ENCODE peak calls at places on chromosomes 3 and 15, in five cellular contexts. N, Q, W, F and U are unnamed samples.

GRCh38 chr3:183265713-183266417 is 12.8 kb downstream of the B3GNT5 start:
- DNase-seq in N (peak), Q (no peak), W (no peak), F (peak), U (no peak)

GRCh38 chr15:75056036-75056435 is 32.6 kb downstream of the PPCDC start:
- DNase-seq in N (no peak), Q (no peak), W (no peak), F (no peak), U (no peak)

GRCh38 chr15:75943713-75944215 is 40.1 kb downstream of the FBXO22 start:
- DNase-seq in N (peak), Q (no peak), W (no peak), F (no peak), U (no peak)

GRCh38 chr15:83206971-83207621 is 527 bp downstream of the HDGFL3 start:
- DNase-seq in N (no peak), Q (peak), W (peak), F (peak), U (no peak)

GRCh38 chr3:190586631-190587000 is 72.7 kb downstream of the IL1RAP start:
- DNase-seq in N (peak), Q (no peak), W (no peak), F (peak), U (no peak)

GRCh38 chr3:49013738-49014660 is 4.4 kb downstream of the DALRD3 start:
- DNase-seq in N (no peak), Q (peak), W (no peak), F (peak), U (no peak)

GRCh38 chr3:188673509-188674239 is 498.1 kb upstream of the TPRG1 start:
- DNase-seq in N (peak), Q (no peak), W (no peak), F (peak), U (no peak)

GRCh38 chr15:94125131-94125530 is 106.2 kb upstream of the MCTP2 start:
- DNase-seq in N (peak), Q (no peak), W (no peak), F (no peak), U (no peak)

GRCh38 chr3:188198001-188198400 is 44.0 kb downstream of the LPP start:
- DNase-seq in N (no peak), Q (no peak), W (no peak), F (no peak), U (no peak)

GRCh38 chr3:37849146-37849545 is 12.5 kb upstream of the CTDSPL start:
- DNase-seq in N (no peak), Q (no peak), W (no peak), F (no peak), U (no peak)

GRCh38 chr15:68982976-68983550 is 31.4 kb upstream of the NOX5 start:
- DNase-seq in N (no peak), Q (no peak), W (no peak), F (no peak), U (no peak)

GRCh38 chr3:193857996-193858395 is 265.0 kb downstream of the OPA1 start:
- DNase-seq in N (peak), Q (no peak), W (no peak), F (peak), U (no peak)

GRCh38 chr3:133591271-133591742 is 17.8 kb downstream of the CDV3 start:
- DNase-seq in N (peak), Q (no peak), W (no peak), F (no peak), U (no peak)

GRCh38 chr3:5009506-5010100 is 30.4 kb downstream of the BHLHE40 start:
- DNase-seq in N (no peak), Q (no peak), W (no peak), F (no peak), U (no peak)

GRCh38 chr3:14208977-14209394 is 30.4 kb downstream of the LSM3 start:
- DNase-seq in N (peak), Q (no peak), W (no peak), F (no peak), U (no peak)

GRCh38 chr15:59329570-59330350 is 42.9 kb downstream of the MYO1E start:
- DNase-seq in N (peak), Q (no peak), W (no peak), F (peak), U (no peak)

GRCh38 chr15:70133296-70133695 is 35.6 kb upstream of the TLE3 start:
- DNase-seq in N (no peak), Q (no peak), W (no peak), F (no peak), U (no peak)
- TF ChIP-seq RCOR1 in N (no peak), Q (no peak), W (no peak), F (no peak), U (no peak)

DNA sequence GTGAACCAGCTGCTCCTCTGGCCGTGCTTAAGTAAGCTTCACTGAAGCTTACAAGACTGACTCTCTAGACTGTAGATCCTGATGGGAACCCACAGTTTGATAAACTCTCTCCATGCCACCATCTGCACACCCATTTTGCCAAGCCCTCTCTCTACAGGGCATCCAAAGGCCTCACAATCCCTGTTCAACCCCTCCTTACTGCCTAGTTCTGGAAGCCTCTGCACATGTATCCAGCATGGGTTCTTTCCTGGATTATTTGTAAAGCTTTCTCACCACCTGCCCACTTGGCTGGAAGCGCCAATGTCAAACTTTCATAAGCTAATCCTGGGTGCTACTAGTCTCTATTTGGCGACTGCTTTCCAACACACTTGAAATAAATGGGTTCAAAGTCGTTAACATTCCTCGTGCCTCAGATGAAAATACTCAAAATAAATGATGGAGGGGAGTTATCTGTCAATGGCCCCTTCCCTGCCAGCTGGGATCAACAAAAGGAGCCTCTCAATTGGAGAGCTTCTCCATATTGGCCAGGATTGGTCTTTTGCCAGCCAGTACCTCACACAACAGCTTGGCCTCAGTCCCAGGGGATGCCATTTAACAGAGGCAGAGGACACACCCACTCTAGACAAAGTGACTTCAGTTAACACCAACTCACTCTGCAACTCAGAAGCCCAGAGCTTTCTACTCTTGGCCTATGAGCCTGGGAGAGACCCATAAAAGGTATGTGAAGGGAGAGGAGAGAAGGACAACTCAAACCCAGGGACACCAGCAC is 48.1 kb downstream of the SH3BP5 start:
- DNase-seq in N (no peak), Q (no peak), W (no peak), F (no peak), U (no peak)
- TF ChIP-seq RCOR1 in N (no peak), Q (no peak), W (no peak), F (no peak), U (no peak)

GRCh38 chr3:69178838-69179739 is 56.7 kb upstream of the LMOD3 start:
- DNase-seq in N (no peak), Q (no peak), W (no peak), F (peak), U (no peak)

GRCh38 chr3:69182588-69183299 is 60.3 kb upstream of the LMOD3 start:
- DNase-seq in N (peak), Q (no peak), W (no peak), F (no peak), U (no peak)

GRCh38 chr3:69179740-69180372 is 57.5 kb upstream of the LMOD3 start:
- DNase-seq in N (no peak), Q (no peak), W (no peak), F (no peak), U (no peak)

GRCh38 chr3:69180869-69181591 is 58.6 kb upstream of the LMOD3 start:
- DNase-seq in N (no peak), Q (no peak), W (no peak), F (no peak), U (no peak)

DNA sequence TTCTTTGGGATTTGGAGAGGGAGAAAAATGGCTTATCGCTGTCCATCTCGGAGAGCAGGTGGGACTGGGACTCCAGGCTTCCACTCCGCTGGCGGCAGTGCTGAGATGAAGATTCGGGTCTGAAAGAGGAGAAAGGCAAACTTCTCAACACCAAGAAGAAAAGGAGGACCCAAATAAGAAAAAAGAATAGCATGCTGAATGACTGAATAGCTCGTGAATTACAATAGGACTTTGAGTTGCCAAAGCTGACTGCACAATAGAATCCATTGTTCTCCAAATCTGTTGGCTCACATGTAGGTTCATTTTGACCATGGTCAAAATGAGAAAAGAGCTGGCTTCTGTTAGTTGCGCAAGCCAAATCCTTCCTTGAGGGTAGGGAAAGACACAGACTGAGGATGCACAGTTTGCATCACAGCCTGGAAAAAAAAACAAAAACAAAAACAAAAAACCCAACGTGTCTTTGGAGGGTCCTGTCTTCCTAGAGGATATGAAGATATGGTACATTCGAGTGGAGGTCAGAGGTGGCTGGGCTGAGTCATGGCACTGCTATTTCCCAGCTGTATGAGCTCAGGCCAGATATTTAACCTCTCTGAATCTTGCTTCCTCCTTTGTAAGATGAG is 59.3 kb upstream of the LMOD3 start:
- DNase-seq in N (peak), Q (no peak), W (no peak), F (peak), U (no peak)
- TF ChIP-seq RCOR1 in N (no peak), Q (no peak), W (no peak), F (no peak), U (no peak)

GRCh38 chr3:124631727-124632126 is 98.5 kb upstream of the UMPS start:
- DNase-seq in N (no peak), Q (no peak), W (no peak), F (no peak), U (no peak)
- TF ChIP-seq RCOR1 in N (no peak), Q (no peak), W (no peak), F (no peak), U (no peak)

GRCh38 chr15:71411538-71412482 is 296.5 kb downstream of the THSD4 start:
- DNase-seq in N (peak), Q (no peak), W (no peak), F (peak), U (no peak)

GRCh38 chr15:71410347-71410746 is 295.1 kb downstream of the THSD4 start:
- DNase-seq in N (no peak), Q (no peak), W (no peak), F (no peak), U (no peak)

GRCh38 chr15:71413419-71413818 is 298.1 kb downstream of the THSD4 start:
- DNase-seq in N (no peak), Q (no peak), W (no peak), F (no peak), U (no peak)

GRCh38 chr15:71409541-71409940 is 294.3 kb downstream of the THSD4 start:
- DNase-seq in N (no peak), Q (no peak), W (no peak), F (peak), U (no peak)

DNA sequence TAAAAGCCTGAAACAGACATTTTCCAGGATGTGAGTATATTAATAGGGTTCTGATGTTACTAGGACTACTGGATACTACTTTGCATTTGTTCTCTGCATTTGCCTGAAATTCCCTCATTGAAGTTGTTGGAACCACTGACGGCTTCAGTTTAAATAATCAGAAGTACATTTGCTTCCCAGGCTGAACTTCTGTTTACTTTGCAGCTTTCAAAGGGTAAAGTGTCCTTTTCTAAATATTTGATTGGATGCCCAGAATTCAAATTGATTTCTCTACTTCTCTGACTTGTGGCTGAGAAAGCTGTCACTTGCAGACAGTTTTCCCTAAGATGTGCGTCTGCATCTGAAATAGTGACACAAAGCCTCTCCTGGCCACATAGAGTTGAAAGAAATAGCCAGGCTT is 299.5 kb downstream of the THSD4 start:
- DNase-seq in N (no peak), Q (no peak), W (no peak), F (no peak), U (no peak)
- TF ChIP-seq RCOR1 in N (no peak), Q (no peak), W (no peak), F (no peak), U (no peak)

GRCh38 chr15:41932101-41932500 is 38.2 kb upstream of the SPTBN5 start:
- DNase-seq in N (no peak), Q (no peak), W (no peak), F (no peak), U (no peak)

GRCh38 chr15:41934843-41935242 is 37.5 kb downstream of the EHD4 start:
- DNase-seq in N (no peak), Q (no peak), W (no peak), F (no peak), U (no peak)

GRCh38 chr15:41932939-41933725 is 39.2 kb downstream of the EHD4 start:
- DNase-seq in N (no peak), Q (no peak), W (no peak), F (no peak), U (no peak)

GRCh38 chr15:41932511-41932910 is 38.7 kb upstream of the SPTBN5 start:
- DNase-seq in N (no peak), Q (no peak), W (no peak), F (no peak), U (no peak)

DNA sequence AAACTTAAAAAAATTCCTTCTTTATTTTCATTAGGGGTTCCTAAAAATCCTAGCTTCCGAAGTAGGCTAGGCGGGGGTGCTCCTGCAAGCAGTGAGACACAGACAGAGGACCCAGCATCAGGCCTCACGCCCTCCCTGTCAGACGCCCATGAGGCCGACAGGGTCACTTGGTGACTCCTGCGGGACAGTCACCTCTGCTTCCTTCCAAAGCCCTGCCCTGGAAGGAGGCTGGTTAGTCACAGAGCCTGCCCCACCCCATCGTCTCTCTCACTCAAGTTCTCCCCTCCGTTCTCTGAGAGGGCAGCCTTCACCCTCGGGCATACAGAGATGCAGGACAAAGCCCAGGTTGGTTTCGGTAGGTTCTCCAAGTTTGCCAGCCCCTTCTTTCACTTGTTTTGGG is 38.6 kb downstream of the EHD4 start:
- DNase-seq in N (peak), Q (no peak), W (no peak), F (peak), U (no peak)
- TF ChIP-seq RCOR1 in N (no peak), Q (no peak), W (no peak), F (no peak), U (no peak)

DNA sequence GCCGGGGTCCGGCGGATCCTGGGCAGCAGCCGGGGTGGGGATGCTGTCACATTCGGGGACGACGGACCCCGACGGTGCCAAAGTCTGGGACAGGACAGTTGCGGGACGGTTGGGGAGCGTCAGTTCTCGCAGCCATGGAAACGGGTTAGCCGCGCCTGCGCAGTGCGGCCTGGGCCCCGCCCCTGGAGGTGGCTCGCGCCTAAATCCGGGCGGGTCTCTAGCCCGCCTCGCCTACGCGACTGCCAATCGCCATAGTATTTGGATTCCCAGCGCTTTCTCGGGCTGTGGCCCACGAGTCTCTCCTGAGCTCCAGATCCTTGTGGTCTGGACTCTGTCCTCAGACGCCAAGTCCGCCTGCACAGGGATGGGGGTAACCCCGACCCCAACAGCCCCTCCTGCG is at the start of gene ZMYND10:
- DNase-seq in N (peak), Q (no peak), W (peak), F (peak), U (no peak)
- TF ChIP-seq RCOR1 in N (no peak), Q (no peak), W (no peak), F (no peak), U (no peak)

GRCh38 chr3:23710555-23710954 is 95.2 kb upstream of the UBE2E1 start:
- DNase-seq in N (peak), Q (no peak), W (no peak), F (no peak), U (no peak)
- TF ChIP-seq RCOR1 in N (peak), Q (no peak), W (no peak), F (no peak), U (no peak)